ENCODE peak calls at places on chromosomes 6 and 20, in eight cellular contexts. W is HCT116; L is amniotic stem cell; E is CD4-positive, alpha-beta T cell; N is activated T-helper 1 cell treated with anti-CD3 and anti-CD28 coated beads, Interleukin-12 subunit alpha, Interleukin-12 subunit beta, Interleukin-2, Interleukin-4 antibody, amounts not matched to agents 30 ng/mL and 10 ng/mL and 1 ng/mL, durations not matched to agents 14 hours and 24 hours and 36 hours; H is iris pigment epithelial cell; I is GM10248; Q is activated CD8-positive, alpha-beta memory T cell treated with anti-CD3 and anti-CD28 coated beads, Interleukin-2, amount 50 U/mL, for 4 hours. C is an unnamed sample.

GRCh38 chr20:58670097-58670496 is 19.0 kb downstream of the STX16 start:
- DNase-seq in W (no peak), L (no peak), E (no peak), N (no peak), H (no peak), I (no peak), Q (no peak), C (no peak)

GRCh38 chr6:35754452-35755321 is 17.9 kb downstream of the ARMC12 start:
- DNase-seq in W (no peak), L (no peak), E (no peak), N (no peak), H (peak), I (no peak), Q (no peak), C (no peak)

GRCh38 chr6:3869632-3870527 is 20.7 kb downstream of the FAM50B start:
- DNase-seq in W (no peak), L (no peak), E (no peak), N (no peak), H (no peak), I (no peak), Q (no peak), C (no peak)

GRCh38 chr6:74879234-74879633 is 326.6 kb downstream of the COL12A1 start:
- DNase-seq in W (no peak), L (peak), E (no peak), N (no peak), H (peak), I (no peak), Q (no peak), C (peak)

GRCh38 chr6:158707120-158707519 is 57.3 kb downstream of the SYTL3 start:
- DNase-seq in W (peak), L (peak), E (no peak), N (no peak), H (peak), I (no peak), Q (no peak), C (peak)

GRCh38 chr6:169953686-169954085 is 202.3 kb downstream of the ERMARD start:
- DNase-seq in W (no peak), L (no peak), E (no peak), N (no peak), H (no peak), I (no peak), Q (no peak), C (no peak)

GRCh38 chr6:81774542-81774941 is 22.1 kb upstream of the TENT5A start:
- DNase-seq in W (no peak), L (no peak), E (no peak), N (no peak), H (no peak), I (no peak), Q (no peak), C (no peak)

GRCh38 chr6:7628479-7628878 is 38.5 kb downstream of the SNRNP48 start:
- DNase-seq in W (no peak), L (no peak), E (no peak), N (no peak), H (peak), I (no peak), Q (no peak), C (no peak)

GRCh38 chr6:143164565-143165105 is 103.9 kb downstream of the AIG1 start:
- DNase-seq in W (no peak), L (no peak), E (no peak), N (no peak), H (peak), I (no peak), Q (no peak), C (no peak)

GRCh38 chr6:30880563-30881252 is 3.6 kb upstream of the DDR1 start:
- DNase-seq in W (no peak), L (no peak), E (no peak), N (no peak), H (no peak), I (no peak), Q (no peak), C (no peak)

GRCh38 chr6:85118233-85118632 is 331.6 kb upstream of the NT5E start:
- DNase-seq in W (no peak), L (no peak), E (no peak), N (no peak), H (no peak), I (no peak), Q (no peak), C (no peak)

GRCh38 chr20:59573837-59574236 is 30.5 kb upstream of the PHACTR3 start:
- DNase-seq in W (no peak), L (no peak), E (no peak), N (no peak), H (no peak), I (no peak), Q (no peak), C (no peak)

GRCh38 chr6:27541212-27541931 is 68.5 kb upstream of the ZNF184 start:
- DNase-seq in W (peak), L (no peak), E (no peak), N (no peak), H (peak), I (no peak), Q (no peak), C (peak)

GRCh38 chr6:73234732-73235131 is 9.4 kb upstream of the KHDC1L start:
- DNase-seq in W (no peak), L (peak), E (no peak), N (no peak), H (peak), I (no peak), Q (no peak), C (peak)

GRCh38 chr6:169101981-169102380 is 151.7 kb downstream of the THBS2 start:
- DNase-seq in W (no peak), L (no peak), E (no peak), N (no peak), H (peak), I (no peak), Q (no peak), C (no peak)

GRCh38 chr6:144423167-144423566 is 138.0 kb downstream of the UTRN start:
- DNase-seq in W (no peak), L (no peak), E (no peak), N (no peak), H (peak), I (no peak), Q (no peak), C (no peak)

GRCh38 chr6:20868397-20869185 is 334.3 kb downstream of the CDKAL1 start:
- DNase-seq in W (no peak), L (no peak), E (no peak), N (no peak), H (no peak), I (no peak), Q (no peak), C (no peak)

GRCh38 chr20:38217791-38218565 is 42.6 kb downstream of the KIAA1755 start:
- DNase-seq in W (peak), L (peak), E (no peak), N (no peak), H (peak), I (no peak), Q (no peak), C (peak)

GRCh38 chr6:47787620-47788497 is 6.0 kb downstream of the OPN5 start:
- DNase-seq in W (peak), L (peak), E (peak), N (peak), H (peak), I (peak), Q (peak), C (peak)